ENCODE peak calls at places on chromosomes 5 and 9, in five cellular contexts. L is mammary epithelial cell, Q is brain microvascular endothelial cell, K is AG04450, W is epithelial cell of proximal tubule. C is an unnamed sample.

GRCh38 chr9:71819115-71819739 is 50.9 kb upstream of the CEMIP2 start:
- DNase-seq in L (no peak), Q (peak), K (no peak), W (no peak), C (peak)

GRCh38 chr5:72543365-72543764 is 36.2 kb upstream of the ZNF366 start:
- DNase-seq in L (peak), Q (peak), K (no peak), W (no peak), C (peak)

GRCh38 chr5:122699226-122699625 is 75.7 kb upstream of the SNX2 start:
- DNase-seq in L (no peak), Q (no peak), K (no peak), W (no peak), C (no peak)

GRCh38 chr9:72524820-72525539 is 3.6 kb downstream of the TMC1 start:
- DNase-seq in L (peak), Q (peak), K (peak), W (peak), C (peak)

GRCh38 chr5:120382813-120383212 is 81.3 kb upstream of the PRR16 start:
- DNase-seq in L (no peak), Q (no peak), K (no peak), W (no peak), C (no peak)

GRCh38 chr9:104682642-104683041 is 11.7 kb upstream of the OR13D1 start:
- DNase-seq in L (peak), Q (peak), K (peak), W (peak), C (peak)

GRCh38 chr9:105216440-105217178 is 27.8 kb upstream of the SLC44A1 start:
- DNase-seq in L (peak), Q (no peak), K (no peak), W (no peak), C (no peak)

GRCh38 chr9:38126730-38127129 is 57.7 kb upstream of the SHB start:
- DNase-seq in L (no peak), Q (no peak), K (no peak), W (no peak), C (no peak)

GRCh38 chr5:171675511-171675910 is 110.1 kb upstream of the SMIM23 start:
- DNase-seq in L (no peak), Q (no peak), K (no peak), W (no peak), C (no peak)

GRCh38 chr5:157361865-157362465 is 96.0 kb downstream of the CYFIP2 start:
- DNase-seq in L (no peak), Q (peak), K (no peak), W (no peak), C (no peak)

GRCh38 chr5:163222982-163223381 is 214.4 kb upstream of the CCNG1 start:
- DNase-seq in L (no peak), Q (no peak), K (no peak), W (no peak), C (no peak)

GRCh38 chr5:128903550-128903949 is 61.7 kb upstream of the SLC27A6 start:
- DNase-seq in L (no peak), Q (no peak), K (no peak), W (no peak), C (no peak)

GRCh38 chr5:128904815-128905214 is 60.5 kb upstream of the SLC27A6 start:
- DNase-seq in L (no peak), Q (no peak), K (no peak), W (no peak), C (no peak)

DNA sequence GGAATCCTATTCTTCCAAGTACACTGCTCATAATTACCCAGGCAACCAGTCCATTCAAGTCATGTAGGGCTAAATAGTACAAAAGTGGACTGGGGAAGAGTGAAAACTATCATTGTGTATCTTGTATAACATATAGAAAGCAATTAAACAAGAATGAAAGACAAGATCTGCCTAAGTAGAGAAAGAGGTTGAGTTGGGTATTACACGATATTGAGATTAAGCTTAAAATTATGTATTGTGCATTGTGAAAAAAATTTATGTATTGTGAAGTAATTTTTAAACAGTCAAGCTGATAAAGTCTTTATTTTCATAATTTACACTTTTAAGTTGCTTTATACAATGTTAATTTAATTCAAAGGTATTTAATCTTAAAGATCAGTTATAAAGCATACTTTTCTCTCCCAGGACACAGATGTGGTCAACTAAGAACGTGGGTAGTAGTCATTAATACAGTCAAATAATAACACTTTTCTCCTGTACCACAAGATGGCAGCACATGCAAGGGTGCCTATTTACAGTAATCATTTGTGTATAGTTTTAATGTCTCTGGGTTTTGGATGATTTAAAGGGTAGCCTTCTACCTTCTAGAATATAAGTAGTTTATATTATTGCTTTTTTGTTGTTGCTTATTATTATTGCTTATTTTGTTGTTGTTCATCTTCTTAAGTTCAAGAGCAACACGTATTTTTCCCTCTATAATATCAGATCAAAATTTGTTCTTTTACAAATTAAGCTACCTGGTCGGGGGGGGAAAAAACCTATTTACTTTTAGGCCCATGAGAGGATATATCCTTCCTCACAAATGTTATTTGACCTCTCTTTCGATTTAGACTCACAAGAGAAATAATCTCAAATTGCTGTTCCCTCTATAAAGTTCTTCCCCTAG is 59.8 kb upstream of the SLC27A6 start:
- DNase-seq in L (peak), Q (peak), K (peak), W (peak), C (peak)
- TF ChIP-seq CTCF in L (peak), Q (peak), K (peak), W (peak), C (peak)

GRCh38 chr5:93604119-93604963 is 21.3 kb downstream of the NR2F1 start:
- DNase-seq in L (no peak), Q (no peak), K (no peak), W (no peak), C (no peak)

GRCh38 chr5:93606384-93606752 is 23.3 kb downstream of the NR2F1 start:
- DNase-seq in L (no peak), Q (no peak), K (no peak), W (no peak), C (no peak)

GRCh38 chr5:93610581-93611167 is 27.7 kb downstream of the NR2F1 start:
- DNase-seq in L (no peak), Q (no peak), K (no peak), W (no peak), C (no peak)

GRCh38 chr5:93609756-93610155 is 26.7 kb downstream of the NR2F1 start:
- DNase-seq in L (no peak), Q (no peak), K (no peak), W (no peak), C (no peak)

GRCh38 chr5:93607367-93608258 is 24.6 kb downstream of the NR2F1 start:
- DNase-seq in L (peak), Q (peak), K (no peak), W (no peak), C (peak)
- H3K4me3 ChIP-seq in L (no peak), Q (peak), K (peak), W (no peak), C (peak)

DNA sequence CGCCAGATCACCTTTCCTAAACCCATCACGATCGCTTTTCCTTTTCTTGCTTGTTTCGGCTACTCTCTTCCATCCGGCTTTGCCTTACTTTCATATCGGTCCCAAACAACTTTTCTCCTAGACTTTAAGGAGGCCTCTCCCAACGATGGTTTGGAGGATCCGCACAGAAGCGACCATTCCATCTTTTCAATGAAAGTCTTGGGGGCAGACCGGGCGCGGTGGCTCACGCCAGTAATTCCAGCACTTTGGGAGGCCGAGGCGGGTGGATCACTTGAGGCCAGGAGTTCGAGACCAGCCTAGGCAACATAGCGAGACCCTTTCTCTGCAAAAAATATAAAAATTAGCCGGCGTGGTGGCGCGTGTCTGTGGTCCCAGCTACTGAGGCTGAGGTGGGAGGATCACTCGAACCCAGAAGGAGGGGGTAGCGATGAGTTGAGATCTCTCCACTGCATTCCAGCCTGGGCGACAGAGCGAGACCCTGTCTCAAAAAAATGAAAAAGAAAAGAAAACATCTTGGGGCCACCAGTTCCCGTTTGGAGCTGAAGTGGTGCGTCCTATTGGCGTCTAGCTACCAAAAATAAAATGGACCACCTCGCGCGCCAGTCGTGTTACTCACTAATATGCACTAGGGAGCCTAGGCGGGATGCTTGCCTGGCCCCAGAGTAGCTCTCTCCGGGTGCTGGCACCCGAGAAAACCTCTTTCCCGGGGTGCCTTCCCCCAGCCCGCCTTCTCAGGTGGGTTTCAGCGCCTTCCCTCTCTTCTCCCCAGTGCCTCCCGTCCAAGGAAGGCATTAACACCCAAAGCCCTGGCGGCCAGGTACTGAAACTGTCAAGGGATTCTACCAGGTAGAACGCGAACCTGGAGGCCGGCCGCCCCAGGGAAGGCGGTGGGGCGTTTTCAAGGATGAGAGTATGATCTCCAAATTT is 800 bp upstream of the AP3B1 start:
- DNase-seq in L (peak), Q (no peak), K (no peak), W (no peak), C (no peak)
- TF ChIP-seq CTCF in L (peak), Q (peak), K (peak), W (peak), C (peak)

DNA sequence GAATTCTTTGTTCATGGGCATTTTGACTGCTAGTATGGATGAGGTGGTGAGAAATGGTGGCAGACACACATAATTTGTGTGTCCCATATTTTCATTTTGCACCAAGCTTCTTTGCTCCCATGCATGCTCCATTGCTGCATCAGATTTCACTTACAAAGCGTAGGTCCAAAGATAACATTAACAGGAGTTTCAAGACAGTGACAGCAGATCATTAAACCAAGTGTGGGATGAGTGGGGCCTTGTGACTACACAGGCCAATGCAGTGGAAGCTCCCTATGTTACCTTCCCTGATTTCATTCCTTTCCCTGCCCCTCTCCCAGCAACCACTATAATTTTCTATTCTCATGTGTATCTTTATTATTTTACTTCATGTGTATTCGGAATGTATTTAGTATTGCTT is 142.0 kb downstream of the AOPEP start:
- DNase-seq in L (no peak), Q (no peak), K (no peak), W (no peak), C (no peak)
- H3K4me3 ChIP-seq in L (no peak), Q (no peak), K (no peak), W (no peak), C (no peak)

DNA sequence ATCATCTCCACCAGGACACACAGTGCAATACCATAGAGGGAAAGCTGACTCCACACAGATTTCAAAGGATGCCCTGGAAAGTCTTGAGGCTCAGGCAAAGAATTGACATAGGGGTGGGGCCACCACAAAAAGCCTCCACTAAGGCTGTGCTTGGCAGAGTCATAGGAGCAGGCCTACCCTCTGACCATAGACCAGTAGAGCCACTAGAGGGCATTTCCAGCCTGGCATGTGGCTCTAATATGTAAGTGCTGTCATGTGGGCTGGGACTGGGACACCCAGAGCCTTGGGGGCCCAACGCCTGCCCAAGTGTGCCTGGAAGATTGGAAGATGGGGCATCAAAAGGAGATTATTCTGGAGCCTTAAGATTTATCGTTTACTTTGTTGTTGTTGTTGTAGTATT is 726.0 kb downstream of the DNAH5 start:
- DNase-seq in L (peak), Q (no peak), K (no peak), W (no peak), C (no peak)
- TF ChIP-seq CTCF in L (peak), Q (peak), K (no peak), W (peak), C (peak)

DNA sequence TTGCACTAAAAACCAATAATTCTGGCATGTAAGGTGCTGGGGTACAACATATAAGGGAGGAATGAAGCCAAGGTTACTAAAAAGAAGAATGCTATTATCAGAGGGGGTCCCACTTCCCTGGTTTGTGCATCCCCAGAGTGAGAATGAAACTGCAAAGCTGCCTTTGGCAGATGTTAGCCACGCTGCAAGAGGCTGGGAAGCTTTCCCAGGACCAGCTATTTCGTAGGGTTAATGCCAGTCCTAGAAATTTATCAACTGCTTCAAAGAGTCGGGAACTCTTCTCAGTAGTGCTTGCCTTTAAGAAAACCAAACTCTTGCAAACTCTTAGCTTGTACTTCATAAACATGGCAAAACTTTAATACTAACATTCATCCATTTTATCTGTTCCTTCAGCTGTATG is 87.5 kb upstream of the NR5A1 start:
- DNase-seq in L (no peak), Q (no peak), K (no peak), W (no peak), C (no peak)
- H3K4me3 ChIP-seq in L (no peak), Q (no peak), K (no peak), W (no peak), C (no peak)

DNA sequence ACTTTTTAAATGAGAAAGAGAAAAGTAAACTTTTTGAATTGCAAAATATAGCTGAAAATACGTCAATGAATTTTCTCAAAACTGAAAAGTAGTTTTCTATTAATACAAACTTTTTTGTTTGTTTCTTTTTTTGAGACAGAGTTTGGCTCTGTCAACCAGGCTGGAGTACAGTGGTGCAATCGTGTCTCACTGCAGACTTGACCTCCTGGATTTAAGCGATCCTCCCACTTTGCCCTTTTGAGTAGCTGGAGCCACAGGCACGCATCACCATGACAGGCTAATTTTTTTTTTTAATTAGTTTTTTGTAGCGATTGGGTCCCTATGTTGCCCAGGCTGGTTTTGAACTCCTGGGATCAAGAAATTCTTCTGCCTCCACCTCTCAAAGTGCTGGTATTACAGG is 610.4 kb downstream of the ELAVL2 start:
- DNase-seq in L (no peak), Q (no peak), K (no peak), W (no peak), C (no peak)
- TF ChIP-seq CTCF in L (no peak), Q (no peak), K (no peak), W (no peak), C (no peak)

GRCh38 chr9:137190315-137190853 is 1.9 kb downstream of the SSNA1 start:
- DNase-seq in L (no peak), Q (no peak), K (no peak), W (no peak), C (no peak)
- H3K4me3 ChIP-seq in L (no peak), Q (no peak), K (no peak), W (no peak), C (no peak)

DNA sequence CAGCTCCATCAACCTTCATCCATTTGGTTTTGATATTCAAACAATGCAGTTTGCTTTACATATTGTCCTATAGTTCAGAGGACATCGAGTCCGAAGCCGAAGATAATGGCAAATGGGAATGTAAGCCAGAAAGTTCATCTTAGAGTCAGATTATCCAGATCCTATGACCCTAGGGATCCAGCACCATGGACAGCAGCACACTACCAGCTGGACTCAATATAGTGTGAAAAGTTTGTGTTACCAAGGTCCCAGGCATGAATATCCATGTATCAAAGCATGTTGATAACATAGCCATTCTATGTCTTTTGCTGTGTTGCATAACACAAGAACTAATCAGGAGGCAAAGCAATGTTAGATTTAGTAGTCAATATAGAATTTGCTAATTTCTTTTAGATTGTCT is 46.3 kb downstream of the FSTL4 start:
- DNase-seq in L (peak), Q (peak), K (no peak), W (no peak), C (peak)
- TF ChIP-seq CTCF in L (no peak), Q (no peak), K (no peak), W (no peak), C (no peak)

C was measured in astrocyte of the cerebellum.